ENCODE peak calls at places on chromosomes 16 and 17, in nine cellular contexts. G is H1, C is esophagus squamous epithelium, W is transverse colon, O is heart left ventricle, F is GM12878, S is K562, A is stomach, D is Peyer's patch. R is an unnamed sample.
A peak's percentile ranks its signal among the peaks of the same experiment; 100 is the strongest.

GRCh38 chr16:47056704-47057630 is 83.5 kb upstream of the DNAJA2 start:
- DNase-seq in G (no peak), C (no peak), W (no peak), O (no peak), F (no peak), S (no peak), A (no peak), D (no peak), R (no peak)

GRCh38 chr17:73288534-73289302 is 23.1 kb downstream of the CDC42EP4 start:
- DNase-seq in G (no peak), C (no peak), W (peak; percentile 72), O (peak; percentile 80), F (no peak), S (peak; percentile 75), A (peak; percentile 80), D (no peak), R (no peak)

GRCh38 chr17:58476812-58477211 is 11.4 kb downstream of the HSF5 start:
- DNase-seq in G (no peak), C (no peak), W (no peak), O (no peak), F (no peak), S (no peak), A (no peak), D (no peak), R (no peak)

GRCh38 chr16:69072640-69072974 is 32.8 kb upstream of the HAS3 start:
- DNase-seq in G (no peak), C (no peak), W (no peak), O (no peak), F (no peak), S (no peak), A (no peak), D (no peak), R (no peak)

GRCh38 chr17:51059781-51060180 is 60.9 kb downstream of the SPAG9 start:
- DNase-seq in G (no peak), C (no peak), W (no peak), O (no peak), F (no peak), S (no peak), A (no peak), D (no peak), R (no peak)

GRCh38 chr16:17379121-17379571 is 91.6 kb downstream of the XYLT1 start:
- DNase-seq in G (no peak), C (no peak), W (peak; percentile 54), O (peak; percentile 78), F (no peak), S (no peak), A (no peak), D (no peak), R (no peak)

GRCh38 chr17:16927641-16928321 is 44.1 kb downstream of the TNFRSF13B start:
- DNase-seq in G (no peak), C (no peak), W (no peak), O (no peak), F (no peak), S (no peak), A (no peak), D (no peak), R (peak; percentile 80)

GRCh38 chr16:84836234-84836647 is 16.5 kb downstream of the CRISPLD2 start:
- DNase-seq in G (peak; percentile 38), C (no peak), W (peak; percentile 73), O (peak; percentile 88), F (no peak), S (no peak), A (peak; percentile 51), D (no peak), R (peak; percentile 71)

GRCh38 chr17:31834448-31834847 is 24.6 kb downstream of the COPRS start:
- DNase-seq in G (no peak), C (no peak), W (no peak), O (no peak), F (peak; percentile 46), S (no peak), A (no peak), D (peak; percentile 43), R (no peak)

DNA sequence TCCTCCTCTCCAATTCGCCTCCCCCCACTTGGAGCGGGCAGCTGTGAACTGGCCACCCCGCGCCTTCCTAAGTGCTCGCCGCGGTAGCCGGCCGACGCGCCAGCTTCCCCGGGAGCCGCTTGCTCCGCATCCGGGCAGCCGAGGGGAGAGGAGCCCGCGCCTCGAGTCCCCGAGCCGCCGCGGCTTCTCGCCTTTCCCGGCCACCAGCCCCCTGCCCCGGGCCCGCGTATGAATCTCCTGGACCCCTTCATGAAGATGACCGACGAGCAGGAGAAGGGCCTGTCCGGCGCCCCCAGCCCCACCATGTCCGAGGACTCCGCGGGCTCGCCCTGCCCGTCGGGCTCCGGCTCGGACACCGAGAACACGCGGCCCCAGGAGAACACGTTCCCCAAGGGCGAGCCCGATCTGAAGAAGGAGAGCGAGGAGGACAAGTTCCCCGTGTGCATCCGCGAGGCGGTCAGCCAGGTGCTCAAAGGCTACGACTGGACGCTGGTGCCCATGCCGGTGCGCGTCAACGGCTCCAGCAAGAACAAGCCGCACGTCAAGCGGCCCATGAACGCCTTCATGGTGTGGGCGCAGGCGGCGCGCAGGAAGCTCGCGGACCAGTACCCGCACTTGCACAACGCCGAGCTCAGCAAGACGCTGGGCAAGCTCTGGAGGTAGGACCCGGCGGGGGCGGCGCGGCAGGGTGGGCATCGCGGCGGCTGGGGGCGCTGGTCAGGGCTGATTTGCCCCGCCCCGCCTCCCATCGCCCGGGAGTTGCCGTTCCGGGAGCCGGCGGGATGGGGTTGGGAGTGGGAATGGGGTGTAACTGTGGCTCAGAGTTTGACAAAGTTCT is 563 bp downstream of the SOX9 start:
- DNase-seq in G (no peak), C (no peak), W (peak; percentile 42), O (peak; percentile 62), F (no peak), S (no peak), A (peak; percentile 50), D (no peak), R (peak; percentile 87)
- H3K4me3 ChIP-seq in G (peak overlapping the region; percentile 57), C (peak overlapping the region; percentile 70), W (peak overlapping the region; percentile 66), O (peak overlapping the region; percentile 84), F (peak overlapping the region; percentile 84), S (no peak overlapping the region), A (peak overlapping the region; percentile 53), D (peak overlapping the region; percentile 22), R (peak overlapping the region; percentile 57)

GRCh38 chr17:7686221-7687071 is 844 bp downstream of the TP53 start:
- DNase-seq in G (no peak), C (peak; percentile 41), W (peak; percentile 80), O (peak; percentile 82), F (peak; percentile 86), S (peak; percentile 49), A (peak; percentile 76), D (peak; percentile 77), R (peak; percentile 70)
- TF ChIP-seq POLR2A in G (peak; percentile 88), C (no peak), W (peak; percentile 92), O (no peak), F (peak; percentile 89), S (no peak), A (no peak), D (peak; percentile 71), R (no peak)

GRCh38 chr17:1592751-1593629 is 30.4 kb upstream of the PITPNA start:
- DNase-seq in G (no peak), C (no peak), W (peak; percentile 88), O (no peak), F (peak; percentile 57), S (peak; percentile 29), A (no peak), D (peak; percentile 91), R (no peak)

GRCh38 chr17:1590747-1591473 is 28.3 kb upstream of the PITPNA start:
- DNase-seq in G (no peak), C (no peak), W (no peak), O (no peak), F (no peak), S (no peak), A (no peak), D (no peak), R (no peak)

GRCh38 chr17:1590031-1590746 is 27.6 kb upstream of the PITPNA start:
- DNase-seq in G (no peak), C (no peak), W (peak; percentile 71), O (peak; percentile 86), F (no peak), S (peak; percentile 49), A (peak; percentile 79), D (no peak), R (peak; percentile 58)

GRCh38 chr17:1591474-1592090 is 29.0 kb upstream of the PITPNA start:
- DNase-seq in G (no peak), C (no peak), W (no peak), O (no peak), F (no peak), S (no peak), A (no peak), D (no peak), R (no peak)

DNA sequence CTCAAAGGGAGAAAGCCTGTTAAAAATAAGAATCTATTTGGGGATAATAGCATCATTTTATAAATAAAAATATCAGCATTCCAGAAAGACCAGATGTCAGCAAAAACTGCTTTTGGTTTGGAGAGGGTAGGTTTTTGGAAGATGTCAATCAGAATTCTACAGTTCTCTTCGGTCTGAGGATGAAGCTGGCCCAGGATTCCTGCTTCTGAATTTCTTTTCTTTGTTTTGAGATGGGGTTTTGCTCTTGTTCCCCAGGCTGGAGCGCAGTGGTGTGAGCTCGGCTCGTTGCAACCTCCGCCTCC is 31.0 kb upstream of the PITPNA start:
- DNase-seq in G (no peak), C (no peak), W (no peak), O (no peak), F (no peak), S (no peak), A (no peak), D (no peak), R (no peak)
- H3K4me3 ChIP-seq in G (no peak overlapping the region), C (no peak overlapping the region), W (no peak overlapping the region), O (no peak overlapping the region), F (no peak overlapping the region), S (no peak overlapping the region), A (no peak overlapping the region), D (no peak overlapping the region), R (no peak overlapping the region)

GRCh38 chr16:11748023-11748403 is 5.4 kb upstream of the TXNDC11 start:
- DNase-seq in G (no peak), C (no peak), W (no peak), O (no peak), F (no peak), S (no peak), A (no peak), D (no peak), R (no peak)

GRCh38 chr16:11748404-11749254 is 6.0 kb upstream of the TXNDC11 start:
- DNase-seq in G (no peak), C (no peak), W (peak; percentile 59), O (no peak), F (no peak), S (no peak), A (no peak), D (no peak), R (no peak)

GRCh38 chr16:11752856-11753255 is 10.2 kb upstream of the TXNDC11 start:
- DNase-seq in G (no peak), C (no peak), W (no peak), O (no peak), F (no peak), S (no peak), A (no peak), D (no peak), R (no peak)

GRCh38 chr16:11755022-11755760 is 12.5 kb upstream of the TXNDC11 start:
- DNase-seq in G (no peak), C (no peak), W (no peak), O (no peak), F (no peak), S (no peak), A (no peak), D (no peak), R (no peak)

DNA sequence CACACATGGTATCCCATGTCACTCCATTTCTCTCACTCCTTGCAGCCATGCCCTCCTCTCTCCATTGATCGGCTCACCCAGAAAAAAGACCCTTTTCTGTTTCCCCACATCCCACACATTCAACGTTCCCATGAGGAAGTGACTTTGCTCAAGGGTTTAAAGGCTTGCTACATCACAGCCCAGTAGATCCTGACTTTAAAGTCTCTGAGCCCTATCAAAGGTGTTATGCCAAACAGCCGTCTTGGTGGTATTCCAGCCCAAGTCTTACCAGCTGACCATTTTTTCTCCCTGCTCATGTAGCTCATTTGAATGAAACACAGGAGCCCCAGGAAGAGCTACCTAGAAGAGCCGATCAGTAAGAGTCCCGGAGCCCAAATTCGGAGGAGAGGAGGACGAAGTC is 7.4 kb upstream of the TXNDC11 start:
- DNase-seq in G (no peak), C (no peak), W (no peak), O (no peak), F (no peak), S (no peak), A (no peak), D (no peak), R (no peak)
- TF ChIP-seq POLR2A in G (no peak), C (no peak), W (no peak), O (no peak), F (no peak), S (no peak), A (no peak), D (no peak), R (no peak)

R was measured in lower leg skin.